ENCODE peak calls at places on chromosomes 7 and 10, in six cellular contexts. N is activated CD4-positive, CD25-positive, alpha-beta regulatory T cell; J is OCI-LY7; X is HS-5; V is activated T-cell treated with anti-CD3 and anti-CD28 coated beads, Interleukin-2, amount 50 U/mL, for 24 hours; U is pons. K is an unnamed sample.

GRCh38 chr10:43186150-43186549 is 47.9 kb downstream of the CSGALNACT2 start:
- DNase-seq in X (no peak), V (no peak), U (no peak), J (no peak), N (no peak), K (no peak)

GRCh38 chr10:110307805-110308204 is 3.1 kb upstream of the SMNDC1 start:
- DNase-seq in J (no peak), N (no peak), X (no peak), V (no peak), U (no peak), K (no peak)

GRCh38 chr7:112504093-112504695 is 23.4 kb downstream of the LSMEM1 start:
- DNase-seq in V (no peak), J (no peak), U (no peak), X (no peak), N (no peak), K (no peak)

GRCh38 chr7:132485600-132486594 is 90.4 kb downstream of the PLXNA4 start:
- DNase-seq in V (peak), U (no peak), N (no peak), J (no peak), X (no peak), K (peak)

GRCh38 chr10:94076325-94076841 is 82.7 kb downstream of the PLCE1 start:
- DNase-seq in N (no peak), V (no peak), U (peak), X (no peak), J (no peak), K (no peak)

GRCh38 chr7:66265566-66265965 is 60.4 kb downstream of the TPST1 start:
- DNase-seq in V (no peak), N (no peak), U (no peak), X (no peak), J (peak), K (no peak)

GRCh38 chr7:93055543-93056107 is 62.2 kb downstream of the SAMD9 start:
- DNase-seq in V (no peak), N (no peak), J (peak), X (no peak), U (peak), K (no peak)

GRCh38 chr7:35749548-35749947 is 51.3 kb upstream of the SEPTIN7 start:
- DNase-seq in U (no peak), V (no peak), X (no peak), J (no peak), N (no peak), K (peak)

GRCh38 chr7:3267928-3268690 is 32.9 kb upstream of the SDK1 start:
- DNase-seq in J (no peak), N (no peak), V (no peak), U (no peak), X (peak), K (no peak)

GRCh38 chr7:80916770-80917681 is 1.8 kb downstream of the SEMA3C start:
- DNase-seq in X (no peak), V (no peak), N (no peak), U (peak), J (no peak), K (no peak)

GRCh38 chr10:93471110-93471651 is 11.0 kb downstream of the MYOF start:
- DNase-seq in J (no peak), U (no peak), X (peak), N (no peak), V (no peak), K (no peak)

GRCh38 chr10:86958831-86959736 is 685 bp downstream of the SNCG start:
- DNase-seq in U (no peak), N (no peak), X (no peak), V (peak), J (no peak), K (peak)

GRCh38 chr10:101595591-101596433 is 7.7 kb downstream of the DPCD start:
- DNase-seq in V (no peak), N (no peak), X (no peak), U (no peak), J (no peak), K (no peak)

GRCh38 chr10:92142949-92143348 is 147.9 kb downstream of the CPEB3 start:
- DNase-seq in X (no peak), U (no peak), J (peak), V (no peak), N (no peak), K (no peak)

GRCh38 chr10:37095822-37096593 is 29.4 kb upstream of the ANKRD30A start:
- DNase-seq in V (no peak), J (no peak), U (no peak), N (no peak), X (no peak), K (no peak)

GRCh38 chr7:150631084-150631824 is 931 bp downstream of the GIMAP6 start:
- DNase-seq in X (no peak), U (no peak), V (peak), J (no peak), N (no peak), K (peak)

GRCh38 chr10:67837519-67838314 is at the start of gene DNAJC12:
- DNase-seq in J (peak), N (no peak), V (no peak), U (peak), X (no peak), K (no peak)

GRCh38 chr10:6916601-6917000 is 336.5 kb upstream of the PRKCQ start:
- DNase-seq in U (no peak), V (no peak), J (peak), X (no peak), N (no peak), K (no peak)

GRCh38 chr7:155145477-155146255 is 75.5 kb downstream of the HTR5A start:
- DNase-seq in J (no peak), N (no peak), V (no peak), X (no peak), U (no peak), K (no peak)

GRCh38 chr7:30988346-30989005 is 24.7 kb downstream of the GHRHR start:
- DNase-seq in N (no peak), V (no peak), X (no peak), U (peak), J (no peak), K (no peak)

GRCh38 chr7:134785842-134786241 is 6.4 kb downstream of the CALD1 start:
- DNase-seq in V (no peak), X (no peak), J (no peak), N (no peak), U (no peak), K (no peak)

GRCh38 chr7:10940748-10941358 is 32.8 kb upstream of the PHF14 start:
- DNase-seq in V (peak), J (peak), U (peak), N (no peak), X (no peak), K (no peak)

GRCh38 chr7:158280467-158281154 is 307.0 kb downstream of the PTPRN2 start:
- DNase-seq in J (no peak), V (no peak), X (no peak), N (no peak), U (no peak), K (no peak)

GRCh38 chr7:16078076-16078952 is 343.0 kb downstream of the CRPPA start:
- DNase-seq in N (no peak), J (peak), V (no peak), X (peak), U (peak), K (no peak)

GRCh38 chr10:7937315-7937945 is 117.1 kb upstream of the GATA3 start:
- DNase-seq in J (no peak), U (no peak), N (no peak), V (no peak), X (no peak), K (no peak)

GRCh38 chr7:132402751-132403245 is 173.5 kb downstream of the PLXNA4 start:
- DNase-seq in V (no peak), X (no peak), U (peak), J (no peak), N (no peak), K (peak)

GRCh38 chr7:22979861-22980260 is 34.1 kb downstream of the HYCC1 start:
- DNase-seq in N (no peak), V (no peak), X (no peak), J (no peak), U (no peak), K (no peak)